ENCODE peak calls at places on chromosomes 4 and X, in five cellular contexts. One of them, this sample, is unnamed.

GRCh38 chr4:3261411-3262207 is 12.7 kb downstream of the MSANTD1 start:
- DNase-seq in IMR-90: no peak
- DNase-seq in fibroblast of lung: no peak
- DNase-seq in tibial artery: no peak
- DNase-seq in CD4-positive, alpha-beta T cell: no peak
- DNase-seq in this sample: no peak

GRCh38 chr4:119097282-119097900 is 38.2 kb upstream of the MYOZ2 start:
- DNase-seq in fibroblast of lung: no peak
- DNase-seq in tibial artery: no peak
- DNase-seq in IMR-90: no peak
- DNase-seq in CD4-positive, alpha-beta T cell: no peak
- DNase-seq in this sample: no peak

GRCh38 chr4:158667651-158668198 is 4.0 kb downstream of the C4orf46 start:
- DNase-seq in tibial artery: no peak
- DNase-seq in CD4-positive, alpha-beta T cell: no peak
- DNase-seq in IMR-90: peak
- DNase-seq in fibroblast of lung: no peak
- DNase-seq in this sample: no peak

GRCh38 chrX:147376601-147377387 is 534.9 kb upstream of the FMR1 start:
- DNase-seq in tibial artery: no peak
- DNase-seq in fibroblast of lung: no peak
- DNase-seq in IMR-90: no peak
- DNase-seq in CD4-positive, alpha-beta T cell: no peak
- DNase-seq in this sample: no peak

GRCh38 chr4:127783026-127783769 is 1.1 kb downstream of the HSPA4L start:
- DNase-seq in fibroblast of lung: peak
- DNase-seq in CD4-positive, alpha-beta T cell: no peak
- DNase-seq in tibial artery: peak
- DNase-seq in IMR-90: peak
- DNase-seq in this sample: peak

GRCh38 chr4:156970501-156971167 is 965 bp downstream of the PDGFC start:
- DNase-seq in tibial artery: peak
- DNase-seq in IMR-90: peak
- DNase-seq in fibroblast of lung: peak
- DNase-seq in CD4-positive, alpha-beta T cell: no peak
- DNase-seq in this sample: no peak

GRCh38 chrX:72272868-72273267 is 4.2 kb downstream of the RPS4X start:
- DNase-seq in CD4-positive, alpha-beta T cell: no peak
- DNase-seq in IMR-90: peak
- DNase-seq in fibroblast of lung: peak
- DNase-seq in tibial artery: no peak
- DNase-seq in this sample: no peak

GRCh38 chr4:1410491-1411325 is 4.5 kb upstream of the NKX1-1 start:
- DNase-seq in IMR-90: peak
- DNase-seq in fibroblast of lung: peak
- DNase-seq in tibial artery: peak
- DNase-seq in CD4-positive, alpha-beta T cell: no peak
- DNase-seq in this sample: no peak

GRCh38 chr4:174460684-174461083 is 61.6 kb downstream of the HPGD start:
- DNase-seq in fibroblast of lung: peak
- DNase-seq in IMR-90: no peak
- DNase-seq in CD4-positive, alpha-beta T cell: no peak
- DNase-seq in tibial artery: no peak
- DNase-seq in this sample: no peak

GRCh38 chrX:110985470-110985869 is 110.5 kb upstream of the PAK3 start:
- DNase-seq in IMR-90: no peak
- DNase-seq in tibial artery: no peak
- DNase-seq in fibroblast of lung: no peak
- DNase-seq in CD4-positive, alpha-beta T cell: no peak
- DNase-seq in this sample: no peak

GRCh38 chrX:47662144-47662657 is 3.2 kb upstream of the UXT start:
- DNase-seq in CD4-positive, alpha-beta T cell: no peak
- DNase-seq in tibial artery: no peak
- DNase-seq in fibroblast of lung: peak
- DNase-seq in IMR-90: peak
- DNase-seq in this sample: peak

GRCh38 chrX:87679849-87680248 is 162.2 kb downstream of the KLHL4 start:
- DNase-seq in fibroblast of lung: no peak
- DNase-seq in tibial artery: no peak
- DNase-seq in IMR-90: no peak
- DNase-seq in CD4-positive, alpha-beta T cell: no peak
- DNase-seq in this sample: no peak

GRCh38 chr4:14716622-14717021 is 285.7 kb upstream of the CPEB2 start:
- DNase-seq in fibroblast of lung: no peak
- DNase-seq in CD4-positive, alpha-beta T cell: no peak
- DNase-seq in tibial artery: no peak
- DNase-seq in IMR-90: no peak
- DNase-seq in this sample: no peak

GRCh38 chr4:189981970-189982369 is 41.3 kb downstream of the FRG1 start:
- DNase-seq in fibroblast of lung: no peak
- DNase-seq in IMR-90: no peak
- DNase-seq in CD4-positive, alpha-beta T cell: no peak
- DNase-seq in tibial artery: no peak
- DNase-seq in this sample: no peak

GRCh38 chr4:77905651-77906263 is 43.1 kb downstream of the MRPL1 start:
- DNase-seq in CD4-positive, alpha-beta T cell: no peak
- DNase-seq in fibroblast of lung: no peak
- DNase-seq in tibial artery: no peak
- DNase-seq in IMR-90: no peak
- DNase-seq in this sample: no peak

GRCh38 chr4:3340703-3341088 is 47.9 kb downstream of the RGS12 start:
- DNase-seq in IMR-90: no peak
- DNase-seq in CD4-positive, alpha-beta T cell: no peak
- DNase-seq in fibroblast of lung: no peak
- DNase-seq in tibial artery: no peak
- DNase-seq in this sample: no peak

GRCh38 chr4:141810702-141811365 is 174.5 kb downstream of the IL15 start:
- DNase-seq in fibroblast of lung: peak
- DNase-seq in IMR-90: no peak
- DNase-seq in CD4-positive, alpha-beta T cell: no peak
- DNase-seq in tibial artery: no peak
- DNase-seq in this sample: no peak

GRCh38 chr4:36285784-36286480 is 4.5 kb downstream of the DTHD1 start:
- DNase-seq in fibroblast of lung: no peak
- DNase-seq in CD4-positive, alpha-beta T cell: peak
- DNase-seq in IMR-90: no peak
- DNase-seq in tibial artery: no peak
- DNase-seq in this sample: peak

GRCh38 chr4:86218721-86219481 is 141.0 kb downstream of the MAPK10 start:
- DNase-seq in tibial artery: no peak
- DNase-seq in fibroblast of lung: peak
- DNase-seq in IMR-90: peak
- DNase-seq in CD4-positive, alpha-beta T cell: no peak
- DNase-seq in this sample: peak

GRCh38 chrX:24676403-24677024 is 17.2 kb upstream of the POLA1 start:
- DNase-seq in IMR-90: no peak
- DNase-seq in CD4-positive, alpha-beta T cell: no peak
- DNase-seq in fibroblast of lung: no peak
- DNase-seq in tibial artery: no peak
- DNase-seq in this sample: no peak

GRCh38 chr4:122922877-122923511 is 597 bp upstream of the NUDT6 start:
- DNase-seq in fibroblast of lung: peak
- DNase-seq in IMR-90: peak
- DNase-seq in tibial artery: peak
- DNase-seq in CD4-positive, alpha-beta T cell: peak
- DNase-seq in this sample: peak

GRCh38 chrX:48540015-48540350 is 469 bp downstream of the TBC1D25 start:
- DNase-seq in fibroblast of lung: peak
- DNase-seq in IMR-90: peak
- DNase-seq in tibial artery: no peak
- DNase-seq in CD4-positive, alpha-beta T cell: peak
- DNase-seq in this sample: no peak

GRCh38 chr4:137644201-137644600 is 111.9 kb upstream of the PCDH18 start:
- DNase-seq in IMR-90: peak
- DNase-seq in fibroblast of lung: peak
- DNase-seq in CD4-positive, alpha-beta T cell: no peak
- DNase-seq in tibial artery: no peak
- DNase-seq in this sample: no peak

GRCh38 chr4:90419124-90419711 is 292.0 kb downstream of the CCSER1 start:
- DNase-seq in CD4-positive, alpha-beta T cell: no peak
- DNase-seq in IMR-90: peak
- DNase-seq in fibroblast of lung: peak
- DNase-seq in tibial artery: no peak
- DNase-seq in this sample: no peak

GRCh38 chrX:80026116-80026515 is 11.6 kb downstream of the TBX22 start:
- DNase-seq in fibroblast of lung: no peak
- DNase-seq in IMR-90: no peak
- DNase-seq in CD4-positive, alpha-beta T cell: no peak
- DNase-seq in tibial artery: no peak
- DNase-seq in this sample: no peak

GRCh38 chr4:8067945-8068894 is 90.4 kb downstream of the ABLIM2 start:
- DNase-seq in tibial artery: no peak
- DNase-seq in IMR-90: no peak
- DNase-seq in fibroblast of lung: no peak
- DNase-seq in CD4-positive, alpha-beta T cell: no peak
- DNase-seq in this sample: no peak

GRCh38 chrX:40845331-40845911 is 110.1 kb upstream of the MED14 start:
- DNase-seq in IMR-90: peak
- DNase-seq in tibial artery: no peak
- DNase-seq in fibroblast of lung: peak
- DNase-seq in CD4-positive, alpha-beta T cell: no peak
- DNase-seq in this sample: no peak

GRCh38 chr4:53858744-53859143 is 205.7 kb downstream of the CHIC2 start:
- DNase-seq in IMR-90: no peak
- DNase-seq in CD4-positive, alpha-beta T cell: no peak
- DNase-seq in tibial artery: no peak
- DNase-seq in fibroblast of lung: no peak
- DNase-seq in this sample: no peak

GRCh38 chr4:53863163-53863562 is 201.2 kb downstream of the CHIC2 start:
- DNase-seq in fibroblast of lung: peak
- DNase-seq in IMR-90: peak
- DNase-seq in tibial artery: no peak
- DNase-seq in CD4-positive, alpha-beta T cell: no peak
- DNase-seq in this sample: no peak

GRCh38 chr4:53861856-53862610 is 202.4 kb downstream of the CHIC2 start:
- DNase-seq in IMR-90: peak
- DNase-seq in CD4-positive, alpha-beta T cell: no peak
- DNase-seq in tibial artery: no peak
- DNase-seq in fibroblast of lung: peak
- DNase-seq in this sample: no peak

GRCh38 chr4:53855886-53856260 is 208.5 kb downstream of the CHIC2 start:
- DNase-seq in fibroblast of lung: peak
- DNase-seq in CD4-positive, alpha-beta T cell: no peak
- DNase-seq in tibial artery: no peak
- DNase-seq in IMR-90: peak
- DNase-seq in this sample: peak

DNA sequence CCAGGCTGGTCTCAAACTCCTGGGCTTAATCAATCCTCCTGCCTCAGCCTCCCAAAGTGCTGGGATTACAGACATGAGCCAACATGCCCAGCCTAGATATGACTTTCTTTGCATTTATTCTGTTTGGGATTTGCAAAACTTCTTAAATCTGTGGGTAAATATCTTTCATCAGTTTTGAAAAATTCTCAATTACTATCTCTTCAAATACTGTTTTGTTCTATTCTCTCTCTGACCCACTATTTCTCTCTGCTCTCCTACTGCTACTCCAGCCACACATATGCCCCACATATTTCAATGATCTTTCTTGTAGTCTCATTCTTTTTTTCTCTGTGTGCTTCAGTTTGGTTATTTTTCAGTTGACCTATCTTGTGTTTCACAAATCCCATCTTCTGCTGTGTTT is 205.1 kb downstream of the CHIC2 start:
- DNase-seq in tibial artery: no peak
- DNase-seq in IMR-90: no peak
- DNase-seq in fibroblast of lung: no peak
- DNase-seq in CD4-positive, alpha-beta T cell: no peak
- DNase-seq in this sample: no peak
- H3K27ac ChIP-seq in tibial artery: no peak
- H3K27ac ChIP-seq in IMR-90: no peak
- H3K27ac ChIP-seq in fibroblast of lung: no peak
- H3K27ac ChIP-seq in CD4-positive, alpha-beta T cell: no peak
- H3K27ac ChIP-seq in this sample: no peak

DNA sequence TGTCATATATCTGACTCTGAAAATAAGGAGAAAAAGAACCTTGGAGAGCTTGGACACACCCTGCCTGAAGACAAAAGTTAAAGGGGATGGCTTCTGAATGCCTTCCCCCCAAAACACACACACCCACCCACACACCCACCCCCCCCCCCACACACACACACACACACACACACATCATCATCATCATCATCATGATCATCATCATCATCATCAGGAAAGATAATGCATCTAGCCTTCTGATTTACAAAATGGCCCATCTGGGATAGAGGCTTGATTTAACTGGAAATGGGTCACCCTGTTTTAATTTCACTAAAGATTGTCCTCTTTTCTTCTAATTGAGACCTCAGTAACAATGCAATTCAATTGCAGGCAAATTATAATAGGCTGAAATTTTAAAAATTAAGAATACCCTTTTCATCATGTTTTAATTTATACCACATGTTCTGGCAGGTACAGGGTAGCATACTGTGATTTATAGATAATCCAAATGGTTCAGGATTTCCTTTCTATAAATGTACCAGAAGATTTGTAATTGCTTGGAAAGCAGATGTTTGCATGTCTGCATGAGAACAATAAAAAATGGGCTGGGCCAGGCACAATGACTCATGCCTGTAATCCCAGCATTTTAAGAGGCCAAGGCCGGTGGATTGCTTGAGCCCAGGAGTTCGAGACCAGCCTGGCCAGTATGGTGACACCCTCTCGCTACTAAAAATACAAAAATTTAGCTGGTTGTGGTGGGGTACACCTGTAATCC is 56.5 kb downstream of the TRIM2 start:
- DNase-seq in tibial artery: no peak
- DNase-seq in fibroblast of lung: no peak
- DNase-seq in CD4-positive, alpha-beta T cell: no peak
- DNase-seq in IMR-90: peak
- DNase-seq in this sample: no peak
- H3K27ac ChIP-seq in tibial artery: no peak
- H3K27ac ChIP-seq in fibroblast of lung: no peak
- H3K27ac ChIP-seq in CD4-positive, alpha-beta T cell: no peak
- H3K27ac ChIP-seq in IMR-90: no peak
- H3K27ac ChIP-seq in this sample: no peak

GRCh38 chrX:69988955-69989394 is 60.8 kb downstream of the AWAT2 start:
- DNase-seq in CD4-positive, alpha-beta T cell: no peak
- DNase-seq in tibial artery: no peak
- DNase-seq in IMR-90: no peak
- DNase-seq in fibroblast of lung: no peak
- DNase-seq in this sample: no peak
- H3K27ac ChIP-seq in CD4-positive, alpha-beta T cell: no peak
- H3K27ac ChIP-seq in tibial artery: no peak
- H3K27ac ChIP-seq in IMR-90: no peak
- H3K27ac ChIP-seq in fibroblast of lung: no peak
- H3K27ac ChIP-seq in this sample: no peak

DNA sequence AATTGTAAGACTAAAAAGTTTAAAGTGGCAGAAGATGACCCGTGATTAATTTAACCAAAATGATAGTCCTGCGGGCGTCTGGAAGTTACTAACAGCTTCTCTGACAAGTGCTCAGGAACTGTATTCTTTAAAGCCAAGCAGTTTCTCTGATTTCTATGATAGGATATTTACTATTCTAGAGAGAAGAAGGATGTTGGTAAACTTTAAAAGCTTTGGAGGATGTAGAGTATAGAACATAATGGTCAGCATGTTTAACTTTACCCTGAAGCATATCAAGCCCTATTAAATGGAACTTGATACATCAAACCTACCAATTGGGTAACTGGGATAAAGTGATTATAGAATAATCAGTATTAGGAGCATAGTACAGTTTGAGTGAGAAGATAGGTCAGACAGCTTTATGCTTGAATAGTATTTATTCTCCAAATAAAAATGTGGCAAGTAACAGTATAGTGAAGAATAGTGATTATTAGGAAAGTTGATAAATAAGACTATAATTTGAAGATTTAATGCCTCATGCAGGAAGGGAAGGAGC is 1.8 kb downstream of the STIM2 start:
- DNase-seq in fibroblast of lung: no peak
- DNase-seq in IMR-90: no peak
- DNase-seq in tibial artery: no peak
- DNase-seq in CD4-positive, alpha-beta T cell: no peak
- DNase-seq in this sample: no peak
- H3K27ac ChIP-seq in fibroblast of lung: no peak
- H3K27ac ChIP-seq in IMR-90: no peak
- H3K27ac ChIP-seq in tibial artery: peak
- H3K27ac ChIP-seq in CD4-positive, alpha-beta T cell: no peak
- H3K27ac ChIP-seq in this sample: no peak